ENCODE peak calls at places on chromosomes 13 and 19, in seven cellular contexts. One of them, this sample, is unnamed.

GRCh38 chr13:104487006-104487405 is 1420.8 kb upstream of the SLC10A2 start:
- DNase-seq in neural crest cell: no peak
- DNase-seq in astrocyte of the spinal cord: peak; percentile 54
- DNase-seq in MCF 10A: no peak
- DNase-seq in heart left ventricle: no peak
- DNase-seq in dorsolateral prefrontal cortex: no peak
- DNase-seq in GM10248: no peak
- DNase-seq in this sample: no peak

GRCh38 chr19:4077800-4078683 is 11.3 kb upstream of the ZBTB7A start:
- DNase-seq in dorsolateral prefrontal cortex: no peak
- DNase-seq in MCF 10A: peak; percentile 36
- DNase-seq in neural crest cell: no peak
- DNase-seq in astrocyte of the spinal cord: no peak
- DNase-seq in heart left ventricle: peak; percentile 88
- DNase-seq in GM10248: peak; percentile 84
- DNase-seq in this sample: peak; percentile 81

GRCh38 chr13:29925457-29925856 is 75.0 kb upstream of the UBL3 start:
- DNase-seq in heart left ventricle: no peak
- DNase-seq in neural crest cell: no peak
- DNase-seq in dorsolateral prefrontal cortex: no peak
- DNase-seq in MCF 10A: peak; percentile 96
- DNase-seq in GM10248: no peak
- DNase-seq in astrocyte of the spinal cord: peak; percentile 61
- DNase-seq in this sample: no peak

GRCh38 chr13:30870049-30870884 is 35.8 kb upstream of the MEDAG start:
- DNase-seq in GM10248: peak; percentile 24
- DNase-seq in neural crest cell: no peak
- DNase-seq in astrocyte of the spinal cord: peak; percentile 99
- DNase-seq in MCF 10A: peak; percentile 73
- DNase-seq in heart left ventricle: peak; percentile 81
- DNase-seq in dorsolateral prefrontal cortex: no peak
- DNase-seq in this sample: peak; percentile 95

GRCh38 chr13:27131202-27131623 is 40.4 kb downstream of the USP12 start:
- DNase-seq in astrocyte of the spinal cord: peak; percentile 50
- DNase-seq in heart left ventricle: no peak
- DNase-seq in MCF 10A: peak; percentile 90
- DNase-seq in dorsolateral prefrontal cortex: no peak
- DNase-seq in GM10248: peak; percentile 75
- DNase-seq in neural crest cell: no peak
- DNase-seq in this sample: no peak

GRCh38 chr13:48069573-48069972 is 25.3 kb downstream of the MED4 start:
- DNase-seq in dorsolateral prefrontal cortex: no peak
- DNase-seq in MCF 10A: no peak
- DNase-seq in GM10248: no peak
- DNase-seq in astrocyte of the spinal cord: no peak
- DNase-seq in neural crest cell: no peak
- DNase-seq in heart left ventricle: no peak
- DNase-seq in this sample: no peak

GRCh38 chr13:78562237-78562889 is 41.0 kb downstream of the POU4F1 start:
- DNase-seq in GM10248: no peak
- DNase-seq in MCF 10A: no peak
- DNase-seq in dorsolateral prefrontal cortex: no peak
- DNase-seq in neural crest cell: no peak
- DNase-seq in heart left ventricle: no peak
- DNase-seq in astrocyte of the spinal cord: no peak
- DNase-seq in this sample: no peak

GRCh38 chr13:43087960-43088580 is 64.7 kb downstream of the DNAJC15 start:
- DNase-seq in neural crest cell: no peak
- DNase-seq in dorsolateral prefrontal cortex: no peak
- DNase-seq in heart left ventricle: no peak
- DNase-seq in MCF 10A: no peak
- DNase-seq in GM10248: no peak
- DNase-seq in astrocyte of the spinal cord: peak; percentile 34
- DNase-seq in this sample: no peak

GRCh38 chr13:64928704-64929499 is 2301.2 kb downstream of the PCDH9 start:
- DNase-seq in neural crest cell: no peak
- DNase-seq in astrocyte of the spinal cord: peak; percentile 91
- DNase-seq in MCF 10A: peak; percentile 55
- DNase-seq in dorsolateral prefrontal cortex: no peak
- DNase-seq in heart left ventricle: no peak
- DNase-seq in GM10248: peak; percentile 12
- DNase-seq in this sample: no peak

GRCh38 chr13:66660013-66660804 is 569.9 kb downstream of the PCDH9 start:
- DNase-seq in dorsolateral prefrontal cortex: no peak
- DNase-seq in heart left ventricle: no peak
- DNase-seq in MCF 10A: peak; percentile 27
- DNase-seq in neural crest cell: no peak
- DNase-seq in GM10248: peak; percentile 3
- DNase-seq in astrocyte of the spinal cord: peak; percentile 70
- DNase-seq in this sample: no peak

GRCh38 chr19:42284066-42284501 is 15.0 kb downstream of the CIC start:
- DNase-seq in MCF 10A: peak; percentile 79
- DNase-seq in dorsolateral prefrontal cortex: peak; percentile 65
- DNase-seq in GM10248: peak; percentile 93
- DNase-seq in astrocyte of the spinal cord: peak; percentile 65
- DNase-seq in heart left ventricle: peak; percentile 91
- DNase-seq in neural crest cell: peak; percentile 59
- DNase-seq in this sample: peak; percentile 94

GRCh38 chr13:31699650-31700049 is 39.7 kb upstream of the RXFP2 start:
- DNase-seq in astrocyte of the spinal cord: no peak
- DNase-seq in GM10248: no peak
- DNase-seq in MCF 10A: peak; percentile 11
- DNase-seq in neural crest cell: peak; percentile 5
- DNase-seq in dorsolateral prefrontal cortex: no peak
- DNase-seq in heart left ventricle: no peak
- DNase-seq in this sample: no peak

GRCh38 chr13:74134777-74135305 is 637 bp upstream of the KLF12 start:
- DNase-seq in astrocyte of the spinal cord: no peak
- DNase-seq in dorsolateral prefrontal cortex: peak; percentile 30
- DNase-seq in neural crest cell: peak; percentile 54
- DNase-seq in heart left ventricle: peak; percentile 81
- DNase-seq in MCF 10A: peak; percentile 47
- DNase-seq in GM10248: peak; percentile 40
- DNase-seq in this sample: peak; percentile 89

DNA sequence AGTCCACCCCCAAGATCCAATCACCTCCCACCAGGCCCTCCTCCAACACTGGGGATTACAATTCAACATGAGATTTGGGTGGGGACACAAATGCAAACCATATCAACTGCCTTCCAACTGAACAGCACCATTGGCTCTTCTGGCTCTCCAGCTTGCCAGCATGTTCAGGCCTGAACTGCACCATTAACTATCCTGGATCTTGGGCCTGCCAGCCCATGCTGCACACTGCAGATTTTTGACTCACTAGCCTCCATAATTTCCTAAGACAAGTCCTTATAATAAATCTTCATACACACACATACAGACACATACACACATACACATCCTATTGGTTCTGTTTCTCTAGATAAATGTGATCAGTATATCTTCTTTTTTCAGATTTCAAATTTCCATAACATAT is 737.1 kb upstream of the SPRY2 start:
- DNase-seq in neural crest cell: no peak
- DNase-seq in dorsolateral prefrontal cortex: no peak
- DNase-seq in heart left ventricle: no peak
- DNase-seq in astrocyte of the spinal cord: no peak
- DNase-seq in MCF 10A: no peak
- DNase-seq in GM10248: no peak
- DNase-seq in this sample: no peak
- TF ChIP-seq CTCF in neural crest cell: no peak
- TF ChIP-seq CTCF in dorsolateral prefrontal cortex: no peak
- TF ChIP-seq CTCF in heart left ventricle: no peak
- TF ChIP-seq CTCF in astrocyte of the spinal cord: no peak
- TF ChIP-seq CTCF in MCF 10A: no peak
- TF ChIP-seq CTCF in GM10248: no peak
- TF ChIP-seq CTCF in this sample: no peak

DNA sequence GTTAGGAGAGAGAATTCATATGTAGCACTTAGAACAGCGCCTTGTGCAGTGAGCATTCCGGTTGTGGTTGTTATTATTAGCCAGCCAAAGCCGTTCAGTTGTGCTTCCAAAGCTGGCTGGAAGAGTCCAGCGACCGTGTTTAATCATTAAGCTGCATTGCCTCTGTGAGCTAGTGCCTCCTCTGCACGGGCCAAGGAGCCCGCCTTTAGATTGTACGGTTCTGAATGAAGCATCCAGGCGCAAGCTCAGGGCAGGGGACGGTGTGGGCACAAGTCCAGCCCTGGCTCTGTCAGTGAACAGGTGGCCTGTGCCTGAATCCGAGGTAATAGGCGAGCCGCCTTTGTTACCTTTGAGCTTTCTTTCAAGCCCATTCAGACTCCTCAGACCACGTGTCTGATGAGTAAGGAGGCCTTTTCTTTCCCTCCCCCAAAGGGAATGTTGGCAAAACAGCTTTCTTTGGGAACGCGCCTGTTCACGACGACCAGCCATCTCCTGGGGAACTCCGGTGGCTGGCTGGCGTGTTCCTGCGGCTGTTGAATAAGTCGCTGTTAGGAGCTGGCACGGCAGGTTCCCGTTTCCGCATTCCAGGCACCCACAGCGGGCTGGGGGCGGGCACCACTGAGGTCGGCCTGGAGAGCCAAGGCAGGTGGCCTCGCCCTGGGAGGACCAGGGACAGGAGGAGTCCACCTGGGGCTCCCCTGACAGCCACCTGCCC is 25.1 kb downstream of the SIPA1L3 start:
- DNase-seq in heart left ventricle: peak; percentile 74
- DNase-seq in MCF 10A: peak; percentile 96
- DNase-seq in dorsolateral prefrontal cortex: peak; percentile 40
- DNase-seq in astrocyte of the spinal cord: peak; percentile 78
- DNase-seq in GM10248: peak; percentile 62
- DNase-seq in neural crest cell: peak; percentile 14
- DNase-seq in this sample: no peak
- TF ChIP-seq CTCF in heart left ventricle: no peak
- TF ChIP-seq CTCF in MCF 10A: no peak
- TF ChIP-seq CTCF in dorsolateral prefrontal cortex: no peak
- TF ChIP-seq CTCF in astrocyte of the spinal cord: peak; percentile 26
- TF ChIP-seq CTCF in GM10248: no peak
- TF ChIP-seq CTCF in neural crest cell: no peak
- TF ChIP-seq CTCF in this sample: peak; percentile 20

DNA sequence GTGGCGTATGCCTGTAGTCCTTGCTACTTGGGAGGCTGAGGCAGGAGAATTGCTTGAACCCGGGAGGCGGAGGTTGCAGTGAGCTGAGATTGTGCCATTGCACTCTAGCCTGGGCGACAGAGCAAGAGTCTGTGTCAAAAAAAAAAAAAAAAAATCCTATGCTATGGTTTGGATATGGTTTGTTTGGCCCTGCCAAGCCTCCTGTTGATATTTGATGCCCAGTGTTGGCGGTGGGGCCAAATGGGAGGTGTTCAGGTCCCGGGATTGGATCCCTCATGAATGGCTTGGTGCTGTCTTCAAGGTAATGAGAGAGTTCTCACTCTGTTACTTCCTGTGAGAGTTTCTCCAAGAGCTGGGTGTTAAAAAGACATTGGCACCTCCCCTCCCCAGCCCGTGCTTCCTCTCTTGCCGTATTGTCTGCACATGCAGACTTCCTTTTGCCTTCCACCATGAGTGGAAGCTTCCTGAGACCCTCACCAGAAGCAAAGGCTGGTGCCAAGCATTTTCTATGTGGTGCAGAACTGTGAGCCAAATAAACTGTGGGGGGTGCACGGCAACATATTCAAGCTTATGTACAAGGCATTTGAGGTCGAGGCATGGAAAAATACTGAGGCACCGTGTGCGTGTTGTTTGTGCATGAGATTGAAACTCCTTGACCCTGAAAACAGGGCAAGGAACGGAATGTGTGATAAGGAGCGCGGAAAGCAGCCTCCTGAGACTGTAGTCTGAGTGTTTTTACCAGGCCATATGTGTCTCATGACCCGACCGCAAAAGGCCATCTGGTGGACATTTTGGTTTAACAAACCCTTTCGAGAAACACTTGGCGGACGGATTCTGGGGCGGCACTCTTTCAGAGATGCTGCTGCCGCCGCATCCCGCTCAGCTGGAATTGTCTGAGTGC is 7.3 kb downstream of the SIGLEC9 start:
- DNase-seq in heart left ventricle: no peak
- DNase-seq in GM10248: peak; percentile 52
- DNase-seq in astrocyte of the spinal cord: peak; percentile 1
- DNase-seq in dorsolateral prefrontal cortex: no peak
- DNase-seq in neural crest cell: no peak
- DNase-seq in MCF 10A: no peak
- DNase-seq in this sample: no peak
- TF ChIP-seq CTCF in heart left ventricle: peak; percentile 13
- TF ChIP-seq CTCF in GM10248: peak; percentile 21
- TF ChIP-seq CTCF in astrocyte of the spinal cord: no peak
- TF ChIP-seq CTCF in dorsolateral prefrontal cortex: no peak
- TF ChIP-seq CTCF in neural crest cell: no peak
- TF ChIP-seq CTCF in MCF 10A: no peak
- TF ChIP-seq CTCF in this sample: no peak

DNA sequence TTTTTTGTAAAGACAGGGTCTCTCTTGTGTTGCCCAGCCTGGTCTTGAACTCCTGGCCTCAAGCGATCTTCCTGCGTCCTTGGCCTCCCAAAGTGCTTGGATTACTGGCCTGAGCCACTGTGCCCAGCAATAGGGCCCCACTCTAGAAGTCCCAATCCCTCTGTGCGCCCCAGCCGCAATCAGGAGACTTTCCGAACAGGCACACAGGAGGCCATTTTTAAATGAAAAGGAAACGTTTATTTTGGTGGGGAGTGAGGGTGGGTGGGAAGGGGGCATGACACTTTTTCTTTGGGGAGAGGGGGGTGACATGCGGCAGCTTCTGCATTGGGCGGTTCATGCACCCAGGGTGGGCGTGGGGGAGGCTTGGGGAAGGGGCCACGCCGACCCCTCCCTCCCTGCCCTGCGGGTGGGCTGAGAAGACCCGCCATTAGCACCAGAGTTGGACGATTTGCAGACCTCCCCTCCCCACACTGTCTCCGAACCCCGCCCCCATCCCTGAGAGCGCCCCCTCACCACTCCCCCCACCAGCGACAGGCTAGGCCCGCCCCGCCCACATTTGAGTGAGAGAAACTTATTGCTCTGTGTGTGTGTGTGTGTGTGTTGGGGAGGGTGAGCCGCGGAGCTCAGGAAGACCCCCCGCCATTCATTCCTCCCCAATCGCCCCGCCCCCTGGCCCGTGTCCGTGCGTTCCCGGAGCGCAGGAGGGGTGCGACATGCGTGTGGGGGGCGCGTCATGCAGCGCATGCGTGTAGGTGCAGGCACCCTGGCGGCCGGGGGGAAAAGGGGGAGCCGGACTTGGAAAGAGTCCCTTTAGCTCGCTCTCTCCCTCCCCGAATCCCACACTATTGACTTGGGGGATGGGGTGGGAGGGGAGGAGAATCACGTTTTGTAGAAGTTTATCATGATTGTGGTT is 17.2 kb downstream of the KCNC3 start:
- DNase-seq in GM10248: no peak
- DNase-seq in astrocyte of the spinal cord: no peak
- DNase-seq in neural crest cell: peak; percentile 52
- DNase-seq in heart left ventricle: no peak
- DNase-seq in MCF 10A: no peak
- DNase-seq in dorsolateral prefrontal cortex: no peak
- DNase-seq in this sample: no peak
- TF ChIP-seq CTCF in GM10248: no peak
- TF ChIP-seq CTCF in astrocyte of the spinal cord: no peak
- TF ChIP-seq CTCF in neural crest cell: no peak
- TF ChIP-seq CTCF in heart left ventricle: no peak
- TF ChIP-seq CTCF in MCF 10A: no peak
- TF ChIP-seq CTCF in dorsolateral prefrontal cortex: no peak
- TF ChIP-seq CTCF in this sample: no peak

This sample was measured in osteocyte.